ENCODE peak calls at places on chromosomes 2 and 18, in six cellular contexts. I, B, T, X, P and M are unnamed samples.

GRCh38 chr18:13540783-13541182 is 185.6 kb downstream of the FAM210A start:
- DNase-seq in I (peak; percentile 36), B (no peak), T (no peak), X (no peak), P (no peak), M (no peak)

GRCh38 chr2:8581048-8581561 is 100.8 kb upstream of the ID2 start:
- DNase-seq in I (peak; percentile 51), B (no peak), T (no peak), X (no peak), P (no peak), M (no peak)

GRCh38 chr2:45002661-45003210 is 6.5 kb downstream of the SIX2 start:
- DNase-seq in I (no peak), B (no peak), T (no peak), X (no peak), P (no peak), M (no peak)

GRCh38 chr2:26471766-26472706 is 5.9 kb downstream of the OTOF start:
- DNase-seq in I (no peak), B (peak; percentile 28), T (no peak), X (peak; percentile 16), P (no peak), M (no peak)

GRCh38 chr2:74658516-74658915 is 4.5 kb downstream of the SEMA4F start:
- DNase-seq in I (no peak), B (no peak), T (no peak), X (no peak), P (no peak), M (no peak)

GRCh38 chr2:11955883-11956282 is 209.5 kb downstream of the LPIN1 start:
- DNase-seq in I (no peak), B (no peak), T (no peak), X (no peak), P (no peak), M (no peak)

GRCh38 chr2:239822146-239822945 is 202.8 kb downstream of the NDUFA10 start:
- DNase-seq in I (peak; percentile 24), B (no peak), T (no peak), X (no peak), P (no peak), M (no peak)

GRCh38 chr18:65750421-65751144 is at the start of gene CDH7:
- DNase-seq in I (no peak), B (no peak), T (no peak), X (no peak), P (no peak), M (no peak)

GRCh38 chr2:124025896-124026295 is 809 bp downstream of the CNTNAP5 start:
- DNase-seq in I (no peak), B (no peak), T (no peak), X (no peak), P (no peak), M (no peak)

GRCh38 chr2:101745711-101746694 is 48.5 kb downstream of the MAP4K4 start:
- DNase-seq in I (no peak), B (no peak), T (no peak), X (no peak), P (no peak), M (no peak)

GRCh38 chr2:215921884-215922283 is 91.5 kb downstream of the MREG start:
- DNase-seq in I (no peak), B (peak; percentile 12), T (peak; percentile 18), X (no peak), P (no peak), M (no peak)

GRCh38 chr18:80154293-80154692 is 45.2 kb downstream of the ADNP2 start:
- DNase-seq in I (no peak), B (peak; percentile 54), T (no peak), X (peak; percentile 75), P (no peak), M (no peak)

GRCh38 chr2:191740776-191741175 is 62.8 kb downstream of the NABP1 start:
- DNase-seq in I (no peak), B (no peak), T (no peak), X (no peak), P (no peak), M (no peak)

GRCh38 chr2:160893581-160893980 is 266.6 kb upstream of the TANK start:
- DNase-seq in I (no peak), B (no peak), T (no peak), X (no peak), P (no peak), M (peak; percentile 22)

GRCh38 chr2:226489765-226490164 is 309.9 kb downstream of the IRS1 start:
- DNase-seq in I (no peak), B (no peak), T (no peak), X (no peak), P (no peak), M (no peak)

GRCh38 chr18:48866856-48867255 is 83.9 kb downstream of the SMAD7 start:
- DNase-seq in I (no peak), B (no peak), T (no peak), X (no peak), P (no peak), M (no peak)

GRCh38 chr18:13451208-13451530 is 232.6 kb downstream of the LDLRAD4 start:
- DNase-seq in I (no peak), B (no peak), T (no peak), X (no peak), P (no peak), M (no peak)

GRCh38 chr2:204491528-204491927 is 53.7 kb upstream of the PARD3B start:
- DNase-seq in I (no peak), B (no peak), T (no peak), X (no peak), P (no peak), M (no peak)

GRCh38 chr2:239177908-239178307 is 222.9 kb downstream of the HDAC4 start:
- DNase-seq in I (no peak), B (no peak), T (no peak), X (no peak), P (no peak), M (no peak)

GRCh38 chr2:144629937-144630336 is 110.0 kb upstream of the ZEB2 start:
- DNase-seq in I (no peak), B (no peak), T (no peak), X (no peak), P (no peak), M (no peak)

GRCh38 chr2:96538487-96539214 is 2.1 kb downstream of the ARID5A start:
- DNase-seq in I (peak; percentile 80), B (peak; percentile 68), T (peak; percentile 76), X (no peak), P (peak; percentile 78), M (peak; percentile 89)

GRCh38 chr2:120934221-120934639 is 198.6 kb downstream of the GLI2 start:
- DNase-seq in I (no peak), B (no peak), T (no peak), X (no peak), P (no peak), M (no peak)

GRCh38 chr2:189210250-189211075 is 30.9 kb upstream of the COL5A2 start:
- DNase-seq in I (no peak), B (no peak), T (peak; percentile 23), X (no peak), P (no peak), M (no peak)

GRCh38 chr2:134677866-134678774 is 40.7 kb downstream of the TMEM163 start:
- DNase-seq in I (no peak), B (no peak), T (no peak), X (no peak), P (no peak), M (no peak)

GRCh38 chr2:182522428-182522896 is 95.6 kb upstream of the PDE1A start:
- DNase-seq in I (no peak), B (no peak), T (no peak), X (peak; percentile 20), P (no peak), M (no peak)

GRCh38 chr18:77650799-77651385 is 401.2 kb downstream of the GALR1 start:
- DNase-seq in I (peak; percentile 57), B (peak; percentile 70), T (peak; percentile 73), X (peak; percentile 7), P (peak; percentile 26), M (peak; percentile 80)

GRCh38 chr2:101157272-101157671 is 6.1 kb upstream of the TBC1D8 start:
- DNase-seq in I (no peak), B (no peak), T (no peak), X (no peak), P (no peak), M (no peak)

GRCh38 chr2:172607379-172607928 is 51.6 kb downstream of the PDK1 start:
- DNase-seq in I (no peak), B (no peak), T (no peak), X (no peak), P (no peak), M (no peak)

GRCh38 chr2:99957724-99958123 is 184.7 kb downstream of the AFF3 start:
- DNase-seq in I (no peak), B (no peak), T (no peak), X (no peak), P (no peak), M (no peak)

GRCh38 chr2:84314901-84315330 is 144.2 kb downstream of the SUCLG1 start:
- DNase-seq in I (peak; percentile 74), B (peak; percentile 79), T (peak; percentile 58), X (peak; percentile 85), P (peak; percentile 30), M (peak; percentile 71)

GRCh38 chr18:58315041-58315440 is 271.0 kb downstream of the NEDD4L start:
- DNase-seq in I (no peak), B (no peak), T (no peak), X (no peak), P (no peak), M (no peak)

GRCh38 chr2:238848941-238849853 is 1.3 kb downstream of the TWIST2 start:
- DNase-seq in I (peak; percentile 42), B (no peak), T (no peak), X (no peak), P (no peak), M (no peak)

GRCh38 chr2:181978351-181979150 is 7.1 kb upstream of the PPP1R1C start:
- DNase-seq in I (no peak), B (no peak), T (no peak), X (no peak), P (no peak), M (no peak)